ENCODE peak calls at places on chromosomes 1 and 21, in six cellular contexts. N is retina, D is astrocyte of the spinal cord, R is iris pigment epithelial cell, Q is AG08395, I is Calu3. J is an unnamed sample.

GRCh38 chr1:25568090-25568833 is 24.9 kb downstream of the LDLRAP1 start:
- DNase-seq in N (peak; percentile 28), Q (peak; percentile 73), R (peak; percentile 75), I (peak; percentile 67), D (peak; percentile 72), J (peak; percentile 62)

GRCh38 chr1:168408531-168409242 is 128.0 kb downstream of the TBX19 start:
- DNase-seq in Q (no peak), N (no peak), R (peak; percentile 82), D (peak; percentile 53), I (peak; percentile 58), J (no peak)

GRCh38 chr1:50275564-50275963 is 147.7 kb downstream of the DMRTA2 start:
- DNase-seq in R (peak; percentile 1), N (peak; percentile 55), Q (no peak), I (no peak), D (no peak), J (no peak)

GRCh38 chr1:151346082-151346768 is 827 bp downstream of the RFX5 start:
- DNase-seq in I (no peak), N (peak; percentile 58), D (no peak), R (peak; percentile 9), Q (no peak), J (no peak)

GRCh38 chr1:86507935-86508582 is 38.8 kb upstream of the CLCA4 start:
- DNase-seq in I (peak; percentile 5), R (peak; percentile 38), Q (peak; percentile 29), D (peak; percentile 43), N (peak; percentile 51), J (peak; percentile 71)

GRCh38 chr1:11030865-11031264 is 16.2 kb downstream of the MASP2 start:
- DNase-seq in D (no peak), I (no peak), R (no peak), N (no peak), Q (no peak), J (no peak)

GRCh38 chr1:222583079-222583478 is 6.7 kb downstream of the TAF1A start:
- DNase-seq in N (no peak), R (no peak), Q (no peak), I (no peak), D (no peak), J (no peak)

GRCh38 chr21:45644041-45644906 is 749 bp downstream of the PCBP3 start:
- DNase-seq in Q (peak; percentile 39), R (peak; percentile 43), I (no peak), D (peak; percentile 19), N (peak; percentile 36), J (peak; percentile 33)

GRCh38 chr1:159879977-159880376 is 17.5 kb upstream of the VSIG8 start:
- DNase-seq in R (peak; percentile 88), Q (peak; percentile 75), I (no peak), N (no peak), D (peak; percentile 74), J (peak; percentile 79)

GRCh38 chr1:229140018-229140417 is 130.9 kb upstream of the RAB4A start:
- DNase-seq in I (no peak), R (no peak), Q (no peak), N (no peak), D (no peak), J (no peak)

GRCh38 chr1:68116643-68117235 is 66.3 kb upstream of the DIRAS3 start:
- DNase-seq in I (peak; percentile 63), N (peak; percentile 49), R (peak; percentile 44), D (peak; percentile 62), Q (peak; percentile 51), J (peak; percentile 76)

GRCh38 chr1:201353186-201353940 is 24.1 kb downstream of the TNNT2 start:
- DNase-seq in Q (no peak), N (no peak), R (no peak), I (no peak), D (no peak), J (no peak)

GRCh38 chr1:170321113-170321512 is 175.4 kb downstream of the NTMT2 start:
- DNase-seq in Q (no peak), D (peak; percentile 29), I (no peak), N (no peak), R (peak; percentile 14), J (peak; percentile 58)

GRCh38 chr1:38860464-38860816 is 868 bp upstream of the RRAGC start:
- DNase-seq in I (no peak), R (peak; percentile 20), Q (peak; percentile 4), N (no peak), D (peak; percentile 20), J (peak; percentile 22)

GRCh38 chr1:176102243-176102642 is 104.8 kb downstream of the COP1 start:
- DNase-seq in Q (peak; percentile 11), D (peak; percentile 25), I (no peak), N (no peak), R (peak; percentile 51), J (peak; percentile 43)

GRCh38 chr1:32695098-32695904 is 7.3 kb downstream of the SYNC start:
- DNase-seq in Q (peak; percentile 77), D (peak; percentile 72), I (peak; percentile 45), N (no peak), R (peak; percentile 63), J (peak; percentile 69)

GRCh38 chr1:206581571-206581981 is 30.7 kb downstream of the EIF2D start:
- DNase-seq in Q (no peak), N (no peak), R (no peak), D (no peak), I (no peak), J (peak; percentile 21)

GRCh38 chr1:237492359-237492758 is 398.4 kb downstream of the ZP4 start:
- DNase-seq in I (no peak), N (no peak), Q (no peak), D (no peak), R (no peak), J (no peak)

GRCh38 chr1:101738475-101738874 is 258.3 kb downstream of the OLFM3 start:
- DNase-seq in Q (peak; percentile 2), N (no peak), I (no peak), R (peak; percentile 80), D (peak; percentile 49), J (peak; percentile 58)

GRCh38 chr1:199780091-199780490 is 247.4 kb upstream of the NR5A2 start:
- DNase-seq in N (no peak), I (no peak), D (no peak), Q (no peak), R (no peak), J (no peak)

GRCh38 chr1:35637401-35637809 is 3.9 kb downstream of the PSMB2 start:
- DNase-seq in I (no peak), R (peak; percentile 83), Q (peak; percentile 11), N (no peak), D (peak; percentile 69), J (peak; percentile 59)

GRCh38 chr1:114344656-114345055 is 166.3 kb downstream of the TRIM33 start:
- DNase-seq in D (peak; percentile 91), Q (no peak), I (no peak), N (no peak), R (no peak), J (no peak)

GRCh38 chr1:227416156-227416865 is 98.0 kb upstream of the CDC42BPA start:
- DNase-seq in I (no peak), D (peak; percentile 52), Q (peak; percentile 40), N (no peak), R (peak; percentile 92), J (peak; percentile 47)

GRCh38 chr1:247212914-247213617 is 41.2 kb upstream of the ZNF124 start:
- DNase-seq in R (no peak), I (no peak), D (no peak), N (no peak), Q (no peak), J (no peak)

GRCh38 chr1:226255380-226255779 is 31.9 kb downstream of the MIXL1 start:
- DNase-seq in D (no peak), N (no peak), I (no peak), Q (no peak), R (peak; percentile 55), J (peak; percentile 45)

GRCh38 chr21:42653492-42654061 is at the start of gene PDE9A:
- DNase-seq in Q (no peak), R (no peak), D (no peak), I (peak; percentile 35), N (no peak), J (no peak)

GRCh38 chr1:147560756-147561472 is 19.6 kb downstream of the BCL9 start:
- DNase-seq in Q (no peak), I (no peak), R (no peak), D (no peak), N (no peak), J (no peak)

GRCh38 chr1:5725406-5725805 is 266.8 kb downstream of the NPHP4 start:
- DNase-seq in Q (no peak), R (no peak), N (no peak), I (no peak), D (no peak), J (no peak)

GRCh38 chr21:35226302-35226701 is 177.2 kb upstream of the RUNX1 start:
- DNase-seq in I (peak; percentile 24), Q (peak; percentile 40), N (no peak), D (peak; percentile 59), R (peak; percentile 78), J (peak; percentile 44)

GRCh38 chr1:99777752-99778151 is 11.3 kb upstream of the FRRS1 start:
- DNase-seq in D (no peak), R (no peak), I (no peak), Q (peak; percentile 11), N (no peak), J (no peak)

GRCh38 chr1:9766759-9767442 is 56.9 kb downstream of the CLSTN1 start:
- DNase-seq in Q (peak; percentile 94), R (peak; percentile 100), I (no peak), D (peak; percentile 99), N (no peak), J (peak; percentile 93)

GRCh38 chr1:115496904-115497527 is 144.8 kb upstream of the VANGL1 start:
- DNase-seq in I (peak; percentile 9), N (no peak), D (peak; percentile 55), Q (peak; percentile 59), R (peak; percentile 89), J (peak; percentile 65)

GRCh38 chr1:202244841-202245261 is 51.3 kb downstream of the LGR6 start:
- DNase-seq in N (no peak), D (no peak), I (no peak), R (no peak), Q (no peak), J (no peak)

GRCh38 chr1:232037774-232038388 is 411.3 kb downstream of the DISC1 start:
- DNase-seq in Q (no peak), R (no peak), I (no peak), D (no peak), N (no peak), J (no peak)

GRCh38 chr1:37755290-37755689 is 9.6 kb downstream of the EPHA10 start:
- DNase-seq in D (no peak), I (no peak), Q (no peak), N (no peak), R (no peak), J (no peak)

GRCh38 chr1:94094466-94095111 is 26.4 kb downstream of the ABCA4 start:
- DNase-seq in I (no peak), Q (peak; percentile 41), D (peak; percentile 96), R (peak; percentile 81), N (no peak), J (peak; percentile 75)

GRCh38 chr1:205700865-205701401 is 20.6 kb upstream of the SLC45A3 start:
- DNase-seq in Q (no peak), I (no peak), R (no peak), D (peak; percentile 38), N (no peak), J (peak; percentile 62)

GRCh38 chr1:64822621-64823020 is 77.7 kb downstream of the RAVER2 start:
- DNase-seq in D (no peak), R (peak; percentile 67), Q (no peak), I (no peak), N (no peak), J (peak; percentile 64)

GRCh38 chr1:32546611-32547010 is 7.4 kb downstream of the ZBTB8A start:
- DNase-seq in R (no peak), Q (no peak), N (no peak), D (no peak), I (no peak), J (no peak)